ENCODE peak calls at places on chromosomes 13 and 19, in six cellular contexts. Y, W, T, P, G and R are unnamed samples.

GRCh38 chr13:62710766-62711165 is 1295.1 kb upstream of the PCDH20 start:
- DNase-seq in P (no peak), G (no peak), Y (no peak), W (no peak), T (no peak), R (no peak)

GRCh38 chr19:15457701-15458484 is 6.5 kb downstream of the RASAL3 start:
- DNase-seq in Y (no peak), P (no peak), W (no peak), G (no peak), T (no peak), R (no peak)

GRCh38 chr19:47541507-47541906 is 26.6 kb upstream of the NAPA start:
- DNase-seq in Y (no peak), W (no peak), G (peak), P (no peak), T (no peak), R (no peak)

GRCh38 chr13:33363328-33363727 is 77.8 kb upstream of the STARD13 start:
- DNase-seq in P (no peak), G (no peak), Y (no peak), W (no peak), T (no peak), R (no peak)

GRCh38 chr13:91133941-91134772 is 213.3 kb upstream of the MIR17HG start:
- DNase-seq in P (peak), W (no peak), T (peak), G (peak), Y (no peak), R (peak)

GRCh38 chr13:43905435-43906031 is 25.8 kb downstream of the LACC1 start:
- DNase-seq in Y (no peak), W (peak), T (no peak), G (peak), P (peak), R (no peak)

GRCh38 chr19:47315125-47315821 is 5.6 kb downstream of the C5AR1 start:
- DNase-seq in T (peak), P (peak), Y (no peak), G (no peak), W (peak), R (no peak)

GRCh38 chr13:100625447-100625846 is 36.9 kb upstream of the GGACT start:
- DNase-seq in T (no peak), P (no peak), W (no peak), G (no peak), Y (no peak), R (no peak)

GRCh38 chr19:10672529-10673150 is 18.5 kb downstream of the ILF3 start:
- DNase-seq in Y (no peak), W (no peak), G (no peak), P (no peak), T (no peak), R (no peak)

GRCh38 chr19:46471116-46471733 is at the start of gene PNMA8A:
- DNase-seq in G (no peak), T (peak), P (peak), W (peak), Y (peak), R (peak)

GRCh38 chr13:33978653-33979052 is 160.7 kb downstream of the RFC3 start:
- DNase-seq in W (no peak), G (no peak), T (no peak), Y (no peak), P (no peak), R (no peak)

GRCh38 chr13:65470781-65471180 is 1759.4 kb downstream of the PCDH9 start:
- DNase-seq in P (peak), W (no peak), Y (no peak), T (no peak), G (no peak), R (no peak)

GRCh38 chr13:65468628-65469027 is 1761.5 kb downstream of the PCDH9 start:
- DNase-seq in G (no peak), T (no peak), Y (no peak), W (no peak), P (peak), R (no peak)

GRCh38 chr13:65473199-65473598 is 1756.9 kb downstream of the PCDH9 start:
- DNase-seq in P (no peak), T (no peak), W (no peak), Y (no peak), G (no peak), R (no peak)

DNA sequence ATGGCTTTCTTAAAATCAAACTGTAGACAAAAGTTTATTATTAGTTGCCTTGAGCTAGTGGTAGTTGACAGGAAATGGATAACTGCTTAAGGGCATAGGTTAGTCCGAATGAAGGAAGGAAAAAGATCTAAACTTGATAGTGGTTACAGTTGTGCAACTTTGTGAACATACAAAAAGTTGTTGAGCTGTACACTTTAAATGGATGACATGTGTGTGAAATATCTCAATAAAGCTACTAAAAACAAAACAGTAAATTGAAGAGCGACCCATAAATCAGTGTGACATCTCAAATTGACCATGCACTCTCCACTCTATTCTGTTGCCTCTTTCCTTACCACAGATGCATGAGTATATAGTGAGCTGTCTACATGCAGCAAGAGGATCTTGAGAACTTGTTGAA is 1757.8 kb downstream of the PCDH9 start:
- DNase-seq in G (no peak), W (no peak), T (no peak), Y (no peak), P (no peak), R (no peak)
- TF ChIP-seq CTCF in G (no peak), W (no peak), T (no peak), Y (no peak), P (no peak), R (no peak)

DNA sequence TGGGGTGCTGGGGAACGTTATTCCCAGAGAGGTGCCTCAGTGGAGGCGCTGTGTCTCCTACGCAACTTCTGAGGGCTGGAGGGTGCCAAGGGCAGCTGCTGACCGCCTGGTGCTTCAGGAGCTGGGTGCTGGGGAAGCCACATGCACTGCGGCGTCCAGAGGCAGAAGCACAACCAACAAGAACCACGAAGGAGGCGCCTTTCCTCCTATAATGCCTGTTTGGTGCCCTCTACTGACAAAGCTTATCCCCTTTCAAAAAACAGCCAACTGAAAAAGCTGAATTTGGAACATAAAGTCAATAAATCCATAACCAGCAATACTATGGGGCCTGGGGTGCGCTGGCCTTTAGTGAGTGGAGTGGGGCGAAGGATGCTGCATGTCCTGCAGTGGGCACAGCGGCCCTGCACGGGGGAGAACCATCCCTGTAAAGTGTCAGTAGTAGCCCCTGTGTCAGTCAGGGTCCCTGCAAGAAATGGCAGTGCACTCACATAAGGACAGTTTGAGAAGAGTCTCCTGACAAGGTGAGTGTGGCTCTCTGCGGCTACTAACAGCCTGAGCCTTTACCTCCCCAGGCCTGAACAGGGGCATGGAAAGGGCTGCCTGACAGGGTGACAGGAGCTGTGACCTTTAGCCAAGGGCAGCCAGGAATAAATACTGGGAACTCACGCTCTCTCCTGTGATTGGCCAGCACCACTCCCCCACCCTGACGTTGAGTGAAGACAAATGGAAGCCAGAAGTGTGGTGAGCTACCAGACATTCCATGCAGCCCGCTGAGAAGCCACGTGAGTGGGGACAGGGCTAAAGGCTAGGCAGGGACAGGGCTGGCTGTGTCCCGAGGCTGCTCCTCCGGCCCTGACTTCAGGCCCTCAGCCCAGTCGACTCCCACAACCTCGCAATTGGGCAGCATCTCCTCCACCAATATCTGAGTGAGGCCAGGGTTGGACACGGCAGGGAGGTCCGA is 4.5 kb upstream of the B3GNT8 start:
- DNase-seq in W (no peak), P (peak), T (peak), Y (no peak), G (no peak), R (no peak)
- TF ChIP-seq CTCF in W (no peak), P (peak), T (peak), Y (no peak), G (peak), R (no peak)

GRCh38 chr13:37138169-37138568 is 32.7 kb upstream of the CSNK1A1L start:
- DNase-seq in P (no peak), G (no peak), W (no peak), Y (no peak), T (no peak), R (no peak)
- TF ChIP-seq CTCF in P (no peak), G (no peak), W (no peak), Y (no peak), T (no peak), R (no peak)

GRCh38 chr13:49998714-49999624 is 2.1 kb downstream of the TRIM13 start:
- DNase-seq in G (no peak), T (no peak), Y (no peak), W (no peak), P (no peak), R (no peak)
- TF ChIP-seq CTCF in G (no peak), T (no peak), Y (no peak), W (no peak), P (no peak), R (no peak)

GRCh38 chr13:57138988-57139387 is 1.7 kb upstream of the PRR20A start:
- DNase-seq in Y (no peak), W (no peak), G (no peak), P (no peak), T (no peak), R (no peak)
- TF ChIP-seq CTCF in Y (no peak), W (no peak), G (no peak), P (no peak), T (no peak), R (no peak)

DNA sequence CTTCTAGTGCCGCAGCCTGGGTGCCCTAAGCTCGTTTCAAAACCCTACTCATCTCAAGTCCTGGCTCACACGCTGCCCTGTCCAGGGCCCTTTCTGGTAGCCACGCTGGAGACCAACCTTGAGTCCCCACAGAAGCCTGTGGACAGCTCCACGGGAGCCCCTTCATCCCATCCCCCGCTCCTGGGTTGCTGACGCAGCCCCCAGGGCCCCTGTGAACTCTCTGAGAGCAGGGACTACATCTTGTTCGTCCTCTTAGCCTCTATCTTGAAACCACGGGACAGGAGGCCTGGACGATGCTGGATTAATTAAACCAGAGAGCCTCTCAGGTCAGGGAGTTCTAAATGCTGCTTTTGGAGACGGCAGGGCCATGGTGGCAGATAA is 7.4 kb downstream of the MLLT1 start:
- DNase-seq in T (no peak), W (peak), Y (no peak), P (no peak), G (no peak), R (no peak)
- TF ChIP-seq CTCF in T (no peak), W (no peak), Y (no peak), P (no peak), G (no peak), R (no peak)

GRCh38 chr19:29664753-29665214 is 477 bp upstream of the PLEKHF1 start:
- DNase-seq in T (no peak), W (no peak), P (no peak), G (no peak), Y (no peak), R (no peak)
- TF ChIP-seq CTCF in T (no peak), W (peak), P (no peak), G (no peak), Y (no peak), R (no peak)

DNA sequence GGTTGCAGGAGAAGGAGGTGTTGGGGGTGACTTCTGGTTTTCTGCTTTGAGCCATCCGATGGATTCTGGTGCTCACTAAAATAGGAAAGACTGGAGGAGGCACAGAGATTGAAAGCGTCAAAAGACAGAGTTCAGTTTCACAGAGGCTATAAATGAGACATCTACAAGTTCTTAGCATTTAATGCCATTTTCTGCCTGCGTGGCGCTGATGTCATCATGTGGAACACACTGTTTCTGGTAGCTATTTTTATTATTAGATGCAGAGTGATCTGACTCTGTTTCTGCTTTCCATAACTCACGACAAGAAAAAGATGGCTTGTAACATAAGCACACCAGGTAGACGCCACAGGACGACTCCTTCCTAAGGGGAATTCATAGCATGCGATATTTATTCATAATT is 3.3 kb upstream of the SLC39A3 start:
- DNase-seq in P (no peak), T (no peak), Y (no peak), G (no peak), W (no peak), R (no peak)
- TF ChIP-seq CTCF in P (no peak), T (no peak), Y (no peak), G (no peak), W (no peak), R (no peak)